ENCODE peak calls at places on chromosomes 16 and 17, in five cellular contexts. One of them, this sample, is unnamed. For H3K27me3, the result is how much of the 10 kb centered on the place peaks cover.

GRCh38 chr17:66460558-66460957 is 158.1 kb downstream of the PRKCA start:
- DNase-seq in heart left ventricle: no peak
- DNase-seq in right atrium auricular region: no peak
- DNase-seq in psoas muscle: no peak
- DNase-seq in suprapubic skin: no peak
- DNase-seq in this sample: no peak

GRCh38 chr16:87244646-87245197 is 72.5 kb downstream of the C16orf95 start:
- DNase-seq in suprapubic skin: no peak
- DNase-seq in right atrium auricular region: no peak
- DNase-seq in psoas muscle: no peak
- DNase-seq in heart left ventricle: no peak
- DNase-seq in this sample: no peak

GRCh38 chr16:85607331-85607765 is 5.8 kb upstream of the GSE1 start:
- DNase-seq in suprapubic skin: no peak
- DNase-seq in psoas muscle: no peak
- DNase-seq in heart left ventricle: no peak
- DNase-seq in right atrium auricular region: no peak
- DNase-seq in this sample: no peak

GRCh38 chr16:88459366-88460055 is 6.4 kb downstream of the ZFPM1 start:
- DNase-seq in right atrium auricular region: no peak
- DNase-seq in suprapubic skin: no peak
- DNase-seq in psoas muscle: no peak
- DNase-seq in heart left ventricle: no peak
- DNase-seq in this sample: no peak

GRCh38 chr16:81784042-81784785 is 5.1 kb downstream of the PLCG2 start:
- DNase-seq in psoas muscle: no peak
- DNase-seq in suprapubic skin: no peak
- DNase-seq in heart left ventricle: no peak
- DNase-seq in right atrium auricular region: no peak
- DNase-seq in this sample: no peak

GRCh38 chr16:642189-643049 is 791 bp downstream of the MCRIP2 start:
- DNase-seq in suprapubic skin: no peak
- DNase-seq in heart left ventricle: peak
- DNase-seq in psoas muscle: peak
- DNase-seq in right atrium auricular region: no peak
- DNase-seq in this sample: no peak

GRCh38 chr16:3074860-3075545 is 9.6 kb downstream of the IL32 start:
- DNase-seq in heart left ventricle: peak
- DNase-seq in psoas muscle: peak
- DNase-seq in suprapubic skin: no peak
- DNase-seq in right atrium auricular region: no peak
- DNase-seq in this sample: peak

GRCh38 chr16:89467382-89467781 is 23.0 kb downstream of the ANKRD11 start:
- DNase-seq in right atrium auricular region: no peak
- DNase-seq in suprapubic skin: no peak
- DNase-seq in psoas muscle: no peak
- DNase-seq in heart left ventricle: no peak
- DNase-seq in this sample: no peak

GRCh38 chr16:1816396-1817275 is 10.0 kb downstream of the HAGH start:
- DNase-seq in right atrium auricular region: no peak
- DNase-seq in psoas muscle: no peak
- DNase-seq in suprapubic skin: no peak
- DNase-seq in heart left ventricle: no peak
- DNase-seq in this sample: no peak

GRCh38 chr16:89033796-89034572 is 57.0 kb upstream of the CBFA2T3 start:
- DNase-seq in psoas muscle: peak
- DNase-seq in right atrium auricular region: no peak
- DNase-seq in heart left ventricle: peak
- DNase-seq in suprapubic skin: no peak
- DNase-seq in this sample: no peak

GRCh38 chr17:55911186-55911585 is 160.3 kb downstream of the PCTP start:
- DNase-seq in right atrium auricular region: no peak
- DNase-seq in psoas muscle: no peak
- DNase-seq in heart left ventricle: no peak
- DNase-seq in suprapubic skin: no peak
- DNase-seq in this sample: no peak

GRCh38 chr16:70523013-70523620 is at the start of gene COG4:
- DNase-seq in right atrium auricular region: peak
- DNase-seq in psoas muscle: peak
- DNase-seq in heart left ventricle: peak
- DNase-seq in suprapubic skin: peak
- DNase-seq in this sample: peak

GRCh38 chr17:57482657-57483056 is 226.3 kb downstream of the MSI2 start:
- DNase-seq in psoas muscle: no peak
- DNase-seq in right atrium auricular region: no peak
- DNase-seq in suprapubic skin: no peak
- DNase-seq in heart left ventricle: no peak
- DNase-seq in this sample: no peak

GRCh38 chr16:17452931-17453330 is 17.8 kb downstream of the XYLT1 start:
- DNase-seq in right atrium auricular region: no peak
- DNase-seq in suprapubic skin: no peak
- DNase-seq in psoas muscle: no peak
- DNase-seq in heart left ventricle: no peak
- DNase-seq in this sample: no peak

GRCh38 chr16:87228363-87228762 is 88.8 kb downstream of the C16orf95 start:
- DNase-seq in heart left ventricle: no peak
- DNase-seq in right atrium auricular region: no peak
- DNase-seq in psoas muscle: no peak
- DNase-seq in suprapubic skin: no peak
- DNase-seq in this sample: no peak

GRCh38 chr16:68644715-68645493 is at the start of gene CDH3:
- DNase-seq in suprapubic skin: no peak
- DNase-seq in heart left ventricle: no peak
- DNase-seq in right atrium auricular region: no peak
- DNase-seq in psoas muscle: no peak
- DNase-seq in this sample: no peak

GRCh38 chr16:72922714-72923113 is 125.2 kb downstream of the ZFHX3 start:
- DNase-seq in psoas muscle: no peak
- DNase-seq in heart left ventricle: no peak
- DNase-seq in suprapubic skin: no peak
- DNase-seq in right atrium auricular region: no peak
- DNase-seq in this sample: no peak

GRCh38 chr16:74577882-74578366 is 29.0 kb downstream of the GLG1 start:
- DNase-seq in right atrium auricular region: no peak
- DNase-seq in suprapubic skin: no peak
- DNase-seq in psoas muscle: no peak
- DNase-seq in heart left ventricle: no peak
- DNase-seq in this sample: no peak

GRCh38 chr16:54055864-54056263 is 230.7 kb downstream of the IRX3 start:
- DNase-seq in heart left ventricle: no peak
- DNase-seq in right atrium auricular region: no peak
- DNase-seq in psoas muscle: no peak
- DNase-seq in suprapubic skin: no peak
- DNase-seq in this sample: no peak

GRCh38 chr16:4534151-4534790 is 4.3 kb downstream of the CDIP1 start:
- DNase-seq in heart left ventricle: no peak
- DNase-seq in right atrium auricular region: no peak
- DNase-seq in psoas muscle: no peak
- DNase-seq in suprapubic skin: no peak
- DNase-seq in this sample: no peak

GRCh38 chr17:35630530-35631148 is 43.5 kb downstream of the AP2B1 start:
- DNase-seq in right atrium auricular region: no peak
- DNase-seq in psoas muscle: no peak
- DNase-seq in suprapubic skin: no peak
- DNase-seq in heart left ventricle: no peak
- DNase-seq in this sample: no peak

GRCh38 chr16:72932050-72932449 is 115.9 kb downstream of the ZFHX3 start:
- DNase-seq in psoas muscle: no peak
- DNase-seq in right atrium auricular region: no peak
- DNase-seq in heart left ventricle: no peak
- DNase-seq in suprapubic skin: no peak
- DNase-seq in this sample: no peak

GRCh38 chr16:82715833-82716232 is 89.1 kb downstream of the CDH13 start:
- DNase-seq in suprapubic skin: no peak
- DNase-seq in right atrium auricular region: no peak
- DNase-seq in heart left ventricle: peak
- DNase-seq in psoas muscle: peak
- DNase-seq in this sample: no peak

GRCh38 chr17:2057130-2057713 is 2.3 kb downstream of the HIC1 start:
- DNase-seq in heart left ventricle: no peak
- DNase-seq in psoas muscle: no peak
- DNase-seq in suprapubic skin: peak
- DNase-seq in right atrium auricular region: no peak
- DNase-seq in this sample: no peak
- H3K4me3 ChIP-seq in heart left ventricle: peak
- H3K4me3 ChIP-seq in psoas muscle: peak
- H3K4me3 ChIP-seq in suprapubic skin: peak
- H3K4me3 ChIP-seq in right atrium auricular region: peak
- H3K4me3 ChIP-seq in this sample: no peak

GRCh38 chr16:58036943-58037342 is 11.4 kb downstream of the MMP15 start:
- DNase-seq in suprapubic skin: no peak
- DNase-seq in right atrium auricular region: no peak
- DNase-seq in heart left ventricle: no peak
- DNase-seq in psoas muscle: no peak
- DNase-seq in this sample: no peak
- H3K27ac ChIP-seq in suprapubic skin: no peak
- H3K27ac ChIP-seq in right atrium auricular region: no peak
- H3K27ac ChIP-seq in heart left ventricle: no peak
- H3K27ac ChIP-seq in psoas muscle: no peak
- H3K27ac ChIP-seq in this sample: no peak

DNA sequence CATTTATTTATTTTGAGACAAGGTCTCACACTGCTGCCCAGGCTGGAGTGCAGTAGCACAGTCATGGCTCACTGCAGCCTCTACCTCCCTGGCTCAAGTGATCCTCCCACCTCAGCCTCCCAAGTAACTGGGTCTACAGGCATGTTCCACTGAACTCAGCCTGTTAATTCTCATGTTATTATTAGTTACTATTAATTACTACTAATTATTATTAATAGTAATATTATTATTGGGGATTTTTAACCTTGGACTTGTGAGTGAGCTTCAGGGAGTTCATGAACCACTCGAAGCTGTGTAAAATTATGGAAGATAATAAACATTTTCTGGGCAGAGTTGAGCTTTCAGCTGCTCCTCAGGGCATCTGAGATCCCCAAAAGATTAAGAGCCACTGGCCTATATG is 4.6 kb upstream of the STAC2 start:
- DNase-seq in suprapubic skin: no peak
- DNase-seq in psoas muscle: no peak
- DNase-seq in right atrium auricular region: no peak
- DNase-seq in heart left ventricle: no peak
- DNase-seq in this sample: no peak
- H3K27me3 ChIP-seq in suprapubic skin: under half
- H3K27me3 ChIP-seq in psoas muscle: under half
- H3K27me3 ChIP-seq in right atrium auricular region: under half
- H3K27me3 ChIP-seq in heart left ventricle: under half
- H3K27me3 ChIP-seq in this sample: under half

GRCh38 chr16:79229371-79229770 is 371.2 kb downstream of the MAF start:
- DNase-seq in psoas muscle: no peak
- DNase-seq in heart left ventricle: no peak
- DNase-seq in right atrium auricular region: no peak
- DNase-seq in suprapubic skin: no peak
- DNase-seq in this sample: no peak
- H3K4me3 ChIP-seq in psoas muscle: no peak
- H3K4me3 ChIP-seq in heart left ventricle: no peak
- H3K4me3 ChIP-seq in right atrium auricular region: no peak
- H3K4me3 ChIP-seq in suprapubic skin: peak
- H3K4me3 ChIP-seq in this sample: no peak

GRCh38 chr17:40106089-40106759 is 5.8 kb upstream of the NR1D1 start:
- DNase-seq in right atrium auricular region: no peak
- DNase-seq in heart left ventricle: peak
- DNase-seq in psoas muscle: peak
- DNase-seq in suprapubic skin: no peak
- DNase-seq in this sample: no peak
- H3K27ac ChIP-seq in right atrium auricular region: peak
- H3K27ac ChIP-seq in heart left ventricle: peak
- H3K27ac ChIP-seq in psoas muscle: peak
- H3K27ac ChIP-seq in suprapubic skin: peak
- H3K27ac ChIP-seq in this sample: peak

DNA sequence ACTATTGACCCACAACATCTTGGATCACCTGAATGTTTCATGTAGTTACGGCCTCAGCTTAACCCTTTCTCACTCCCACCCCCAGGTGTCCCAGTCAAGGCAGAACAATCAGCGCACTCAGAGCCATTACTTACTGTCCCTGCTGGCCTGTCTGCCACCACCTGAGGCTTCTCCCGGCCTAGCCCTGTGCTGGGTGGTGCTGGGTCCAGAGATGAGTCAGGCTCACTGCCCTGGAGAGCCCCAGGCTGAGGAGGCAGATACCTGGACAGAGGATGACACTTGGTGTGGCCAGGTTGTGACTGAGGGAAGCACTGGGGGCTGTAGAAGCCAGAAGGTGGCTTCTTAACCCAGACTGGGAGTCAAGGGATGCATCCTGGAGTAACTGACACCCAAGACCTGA is 4.0 kb upstream of the SLC5A2 start:
- DNase-seq in suprapubic skin: no peak
- DNase-seq in right atrium auricular region: no peak
- DNase-seq in heart left ventricle: no peak
- DNase-seq in psoas muscle: peak
- DNase-seq in this sample: no peak
- H3K27me3 ChIP-seq in suprapubic skin: under half
- H3K27me3 ChIP-seq in right atrium auricular region: under half
- H3K27me3 ChIP-seq in heart left ventricle: under half
- H3K27me3 ChIP-seq in psoas muscle: under half
- H3K27me3 ChIP-seq in this sample: under half

GRCh38 chr17:15966183-15966878 is 21.4 kb downstream of the ADORA2B start:
- DNase-seq in right atrium auricular region: no peak
- DNase-seq in psoas muscle: no peak
- DNase-seq in suprapubic skin: peak
- DNase-seq in heart left ventricle: no peak
- DNase-seq in this sample: no peak
- H3K4me3 ChIP-seq in right atrium auricular region: no peak
- H3K4me3 ChIP-seq in psoas muscle: no peak
- H3K4me3 ChIP-seq in suprapubic skin: peak
- H3K4me3 ChIP-seq in heart left ventricle: no peak
- H3K4me3 ChIP-seq in this sample: no peak

GRCh38 chr17:17493249-17493985 is 2.8 kb downstream of the RASD1 start:
- DNase-seq in heart left ventricle: no peak
- DNase-seq in right atrium auricular region: no peak
- DNase-seq in suprapubic skin: peak
- DNase-seq in psoas muscle: peak
- DNase-seq in this sample: no peak
- H3K27ac ChIP-seq in heart left ventricle: peak
- H3K27ac ChIP-seq in right atrium auricular region: peak
- H3K27ac ChIP-seq in suprapubic skin: peak
- H3K27ac ChIP-seq in psoas muscle: peak
- H3K27ac ChIP-seq in this sample: no peak

GRCh38 chr16:55775857-55776256 is 57.0 kb downstream of the CES1 start:
- DNase-seq in suprapubic skin: no peak
- DNase-seq in psoas muscle: no peak
- DNase-seq in right atrium auricular region: no peak
- DNase-seq in heart left ventricle: no peak
- DNase-seq in this sample: no peak
- H3K27me3 ChIP-seq in suprapubic skin: under half
- H3K27me3 ChIP-seq in psoas muscle: under half
- H3K27me3 ChIP-seq in right atrium auricular region: under half
- H3K27me3 ChIP-seq in heart left ventricle: under half
- H3K27me3 ChIP-seq in this sample: under half